ENCODE peak calls at places on chromosomes 12 and 14, in eight cellular contexts. W is esophagus squamous epithelium, N is A549, O is hepatocyte, H is neural progenitor cell, A is body of pancreas, C is HCT116, R is cardiac muscle cell. Z is an unnamed sample.

GRCh38 chr12:93235881-93236280 is 141.8 kb upstream of the NUDT4 start:
- DNase-seq in R (no peak), O (no peak), C (no peak), H (no peak), N (no peak), W (no peak), A (no peak), Z (no peak)

GRCh38 chr12:53051058-53051880 is 1.4 kb downstream of the TNS2 start:
- DNase-seq in H (no peak), C (no peak), A (peak; percentile 55), O (peak; percentile 74), W (no peak), R (no peak), N (peak; percentile 43), Z (peak; percentile 95)

GRCh38 chr14:99259327-99259726 is 12.7 kb downstream of the BCL11B start:
- DNase-seq in R (no peak), A (no peak), N (no peak), C (no peak), W (no peak), O (no peak), H (no peak), Z (no peak)

GRCh38 chr14:100142073-100143040 is 17.1 kb downstream of the DEGS2 start:
- DNase-seq in N (no peak), O (peak; percentile 64), A (peak; percentile 56), R (no peak), W (no peak), H (no peak), C (no peak), Z (no peak)

GRCh38 chr14:96626121-96626768 is 124.1 kb downstream of the PAPOLA start:
- DNase-seq in O (no peak), N (no peak), C (no peak), A (no peak), H (no peak), R (no peak), W (no peak), Z (peak; percentile 36)

GRCh38 chr12:24270464-24270863 is 321.0 kb upstream of the SOX5 start:
- DNase-seq in A (no peak), O (no peak), R (no peak), N (no peak), H (no peak), W (no peak), C (no peak), Z (no peak)

GRCh38 chr14:61560323-61560722 is 135.0 kb upstream of the HIF1A start:
- DNase-seq in H (no peak), W (no peak), N (peak; percentile 54), A (no peak), R (peak; percentile 55), C (no peak), O (peak; percentile 50), Z (no peak)

GRCh38 chr14:103271189-103271588 is 62.8 kb upstream of the EIF5 start:
- DNase-seq in O (no peak), H (no peak), A (no peak), W (no peak), N (no peak), R (no peak), C (no peak), Z (no peak)

GRCh38 chr12:118070650-118071049 is 9.7 kb upstream of the WSB2 start:
- DNase-seq in O (no peak), R (no peak), H (no peak), A (no peak), W (no peak), N (no peak), C (no peak), Z (no peak)

GRCh38 chr14:54593860-54594259 is 26.9 kb downstream of the SAMD4A start:
- DNase-seq in H (no peak), R (no peak), O (no peak), C (no peak), W (no peak), A (no peak), N (no peak), Z (no peak)

GRCh38 chr14:54589076-54589475 is 22.1 kb downstream of the SAMD4A start:
- DNase-seq in A (no peak), R (no peak), O (no peak), C (no peak), W (no peak), H (no peak), N (no peak), Z (no peak)

GRCh38 chr14:54590481-54590880 is 23.6 kb downstream of the SAMD4A start:
- DNase-seq in N (no peak), W (no peak), O (no peak), C (no peak), R (no peak), A (no peak), H (no peak), Z (no peak)

GRCh38 chr14:54591461-54592245 is 24.7 kb downstream of the SAMD4A start:
- DNase-seq in N (no peak), H (no peak), R (no peak), W (no peak), O (no peak), C (no peak), A (no peak), Z (no peak)

DNA sequence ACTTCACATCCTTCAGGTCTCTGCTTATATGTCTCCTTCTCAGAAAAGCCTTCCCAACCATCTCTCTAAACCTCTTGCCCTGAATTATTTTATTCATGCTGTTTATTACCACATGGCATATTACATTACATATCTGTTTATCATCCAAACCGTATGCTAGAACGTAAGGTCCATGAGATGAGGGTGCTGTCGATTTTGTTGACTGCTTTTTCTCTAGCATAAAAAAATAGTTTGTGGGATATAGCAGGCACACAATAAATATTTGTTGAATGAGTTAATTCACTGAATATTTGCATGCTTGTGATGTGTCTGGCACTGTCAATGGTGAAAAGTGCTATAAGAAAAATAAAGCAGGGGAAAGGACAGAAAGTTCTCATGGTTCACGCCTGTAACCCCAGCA is 22.9 kb downstream of the SAMD4A start:
- DNase-seq in A (no peak), W (no peak), R (no peak), N (no peak), O (no peak), C (no peak), H (no peak), Z (no peak)
- H3K4me1 ChIP-seq in A (no peaks in the 10 kb centered on the region), W (no peaks in the 10 kb centered on the region), R (no peaks in the 10 kb centered on the region), N (peaks cover 18% of the 10 kb centered on the region), O (no peaks in the 10 kb centered on the region), C (no peaks in the 10 kb centered on the region), H (no peaks in the 10 kb centered on the region), Z (no peaks in the 10 kb centered on the region)

GRCh38 chr12:57235012-57235727 is 5.7 kb downstream of the SHMT2 start:
- DNase-seq in O (peak; percentile 36), C (no peak), R (no peak), N (no peak), W (no peak), A (no peak), H (peak; percentile 50), Z (peak; percentile 90)
- H3K27ac ChIP-seq in O (no peak overlapping the region), C (no peak overlapping the region), R (no peak overlapping the region), N (no peak overlapping the region), W (peak overlapping the region; percentile 39), A (no peak overlapping the region), H (no peak overlapping the region), Z (peak overlapping the region; percentile 5)

GRCh38 chr12:123057505-123058265 is 77.2 kb downstream of the ARL6IP4 start:
- DNase-seq in R (no peak), A (no peak), O (no peak), C (no peak), W (no peak), H (no peak), N (no peak), Z (no peak)
- H3K4me1 ChIP-seq in R (peaks cover 23% of the 10 kb centered on the region), A (peaks cover 8% of the 10 kb centered on the region), O (peaks cover 9% of the 10 kb centered on the region), C (peaks cover 30% of the 10 kb centered on the region), W (no peaks in the 10 kb centered on the region), H (no peaks in the 10 kb centered on the region), N (peaks cover 19% of the 10 kb centered on the region), Z (peaks cover 19% of the 10 kb centered on the region)

GRCh38 chr12:29726741-29727348 is 56.9 kb downstream of the TMTC1 start:
- DNase-seq in C (no peak), A (no peak), R (no peak), N (no peak), W (no peak), O (no peak), H (no peak), Z (no peak)
- H3K27ac ChIP-seq in C (no peak overlapping the region), A (no peak overlapping the region), R (peak overlapping the region; percentile 2), N (no peak overlapping the region), W (no peak overlapping the region), O (no peak overlapping the region), H (no peak overlapping the region), Z (peak overlapping the region; percentile 60)

GRCh38 chr12:110258466-110258865 is 22.6 kb upstream of the ATP2A2 start:
- DNase-seq in W (no peak), R (no peak), H (no peak), N (no peak), O (no peak), A (no peak), C (no peak), Z (no peak)
- H3K4me1 ChIP-seq in W (peaks cover 4% of the 10 kb centered on the region), R (peaks cover 31% of the 10 kb centered on the region), H (no peaks in the 10 kb centered on the region), N (peaks cover 28% of the 10 kb centered on the region), O (no peaks in the 10 kb centered on the region), A (no peaks in the 10 kb centered on the region), C (peaks cover 24% of the 10 kb centered on the region), Z (peaks cover 2% of the 10 kb centered on the region)